ENCODE peak calls at places on chromosomes 2 and 18, in ten cellular contexts. One of them, this sample, is unnamed.

GRCh38 chr2:72948431-72948830 is 31.1 kb downstream of the EMX1 start:
- DNase-seq in skeletal muscle cell: no peak
- DNase-seq in stomach: no peak
- DNase-seq in IMR-90: no peak
- DNase-seq in BJ: no peak
- DNase-seq in AG09309: no peak
- DNase-seq in neural progenitor cell: no peak
- DNase-seq in HCT116: no peak
- DNase-seq in CD8-positive, alpha-beta T cell: no peak
- DNase-seq in bronchial epithelial cell: no peak
- DNase-seq in this sample: no peak

GRCh38 chr2:240568678-240569522 is 616 bp downstream of the RNPEPL1 start:
- DNase-seq in BJ: no peak
- DNase-seq in stomach: peak; percentile 74
- DNase-seq in HCT116: no peak
- DNase-seq in neural progenitor cell: peak; percentile 72
- DNase-seq in AG09309: no peak
- DNase-seq in bronchial epithelial cell: no peak
- DNase-seq in IMR-90: peak; percentile 64
- DNase-seq in CD8-positive, alpha-beta T cell: no peak
- DNase-seq in skeletal muscle cell: no peak
- DNase-seq in this sample: no peak

GRCh38 chr2:178530625-178531142 is 50.4 kb downstream of the PLEKHA3 start:
- DNase-seq in bronchial epithelial cell: peak; percentile 12
- DNase-seq in neural progenitor cell: no peak
- DNase-seq in stomach: no peak
- DNase-seq in skeletal muscle cell: no peak
- DNase-seq in BJ: no peak
- DNase-seq in HCT116: no peak
- DNase-seq in CD8-positive, alpha-beta T cell: no peak
- DNase-seq in AG09309: no peak
- DNase-seq in IMR-90: no peak
- DNase-seq in this sample: no peak

GRCh38 chr18:24014062-24014985 is at the start of gene TTC39C:
- DNase-seq in neural progenitor cell: peak; percentile 75
- DNase-seq in stomach: peak; percentile 67
- DNase-seq in BJ: no peak
- DNase-seq in bronchial epithelial cell: peak; percentile 53
- DNase-seq in CD8-positive, alpha-beta T cell: peak; percentile 55
- DNase-seq in skeletal muscle cell: no peak
- DNase-seq in IMR-90: peak; percentile 71
- DNase-seq in HCT116: peak; percentile 13
- DNase-seq in AG09309: no peak
- DNase-seq in this sample: no peak

GRCh38 chr2:11963966-11964365 is 217.5 kb downstream of the LPIN1 start:
- DNase-seq in IMR-90: no peak
- DNase-seq in AG09309: no peak
- DNase-seq in skeletal muscle cell: no peak
- DNase-seq in HCT116: no peak
- DNase-seq in neural progenitor cell: no peak
- DNase-seq in CD8-positive, alpha-beta T cell: no peak
- DNase-seq in bronchial epithelial cell: peak; percentile 59
- DNase-seq in BJ: no peak
- DNase-seq in stomach: no peak
- DNase-seq in this sample: no peak

GRCh38 chr2:42513252-42513918 is 19.6 kb upstream of the KCNG3 start:
- DNase-seq in IMR-90: peak; percentile 43
- DNase-seq in AG09309: peak; percentile 18
- DNase-seq in neural progenitor cell: peak; percentile 72
- DNase-seq in stomach: peak; percentile 37
- DNase-seq in BJ: peak; percentile 11
- DNase-seq in skeletal muscle cell: no peak
- DNase-seq in CD8-positive, alpha-beta T cell: no peak
- DNase-seq in bronchial epithelial cell: peak; percentile 65
- DNase-seq in HCT116: peak; percentile 57
- DNase-seq in this sample: peak; percentile 35

GRCh38 chr2:235747868-235748144 is 254.0 kb downstream of the AGAP1 start:
- DNase-seq in CD8-positive, alpha-beta T cell: no peak
- DNase-seq in skeletal muscle cell: no peak
- DNase-seq in BJ: no peak
- DNase-seq in HCT116: no peak
- DNase-seq in stomach: no peak
- DNase-seq in neural progenitor cell: no peak
- DNase-seq in bronchial epithelial cell: peak; percentile 66
- DNase-seq in AG09309: no peak
- DNase-seq in IMR-90: no peak
- DNase-seq in this sample: no peak

GRCh38 chr18:60347526-60348045 is 25.0 kb downstream of the MC4R start:
- DNase-seq in skeletal muscle cell: no peak
- DNase-seq in stomach: no peak
- DNase-seq in neural progenitor cell: no peak
- DNase-seq in HCT116: no peak
- DNase-seq in AG09309: no peak
- DNase-seq in CD8-positive, alpha-beta T cell: no peak
- DNase-seq in BJ: no peak
- DNase-seq in bronchial epithelial cell: peak; percentile 9
- DNase-seq in IMR-90: no peak
- DNase-seq in this sample: no peak

GRCh38 chr2:11765501-11765900 is 19.1 kb downstream of the LPIN1 start:
- DNase-seq in BJ: no peak
- DNase-seq in IMR-90: no peak
- DNase-seq in AG09309: no peak
- DNase-seq in bronchial epithelial cell: no peak
- DNase-seq in HCT116: no peak
- DNase-seq in CD8-positive, alpha-beta T cell: no peak
- DNase-seq in stomach: no peak
- DNase-seq in neural progenitor cell: no peak
- DNase-seq in skeletal muscle cell: no peak
- DNase-seq in this sample: no peak

GRCh38 chr18:39799010-39799409 is 2156.0 kb upstream of the PIK3C3 start:
- DNase-seq in neural progenitor cell: no peak
- DNase-seq in IMR-90: no peak
- DNase-seq in HCT116: no peak
- DNase-seq in stomach: no peak
- DNase-seq in AG09309: no peak
- DNase-seq in bronchial epithelial cell: no peak
- DNase-seq in CD8-positive, alpha-beta T cell: no peak
- DNase-seq in skeletal muscle cell: no peak
- DNase-seq in BJ: no peak
- DNase-seq in this sample: no peak

GRCh38 chr2:209579236-209579749 is 155.4 kb downstream of the MAP2 start:
- DNase-seq in IMR-90: no peak
- DNase-seq in neural progenitor cell: peak; percentile 66
- DNase-seq in BJ: no peak
- DNase-seq in AG09309: no peak
- DNase-seq in CD8-positive, alpha-beta T cell: no peak
- DNase-seq in stomach: no peak
- DNase-seq in bronchial epithelial cell: no peak
- DNase-seq in HCT116: no peak
- DNase-seq in skeletal muscle cell: no peak
- DNase-seq in this sample: no peak

GRCh38 chr2:46315103-46315890 is 18.1 kb downstream of the EPAS1 start:
- DNase-seq in skeletal muscle cell: peak; percentile 95
- DNase-seq in BJ: peak; percentile 86
- DNase-seq in stomach: peak; percentile 91
- DNase-seq in bronchial epithelial cell: peak; percentile 96
- DNase-seq in HCT116: peak; percentile 52
- DNase-seq in neural progenitor cell: no peak
- DNase-seq in AG09309: peak; percentile 87
- DNase-seq in CD8-positive, alpha-beta T cell: no peak
- DNase-seq in IMR-90: peak; percentile 95
- DNase-seq in this sample: peak; percentile 76

GRCh38 chr2:105510761-105511669 is 112.2 kb upstream of the FHL2 start:
- DNase-seq in neural progenitor cell: no peak
- DNase-seq in IMR-90: peak; percentile 50
- DNase-seq in HCT116: peak; percentile 4
- DNase-seq in CD8-positive, alpha-beta T cell: no peak
- DNase-seq in AG09309: no peak
- DNase-seq in bronchial epithelial cell: peak; percentile 67
- DNase-seq in stomach: no peak
- DNase-seq in skeletal muscle cell: no peak
- DNase-seq in BJ: no peak
- DNase-seq in this sample: no peak

GRCh38 chr2:48943436-48943835 is 187.9 kb upstream of the LHCGR start:
- DNase-seq in neural progenitor cell: no peak
- DNase-seq in skeletal muscle cell: no peak
- DNase-seq in bronchial epithelial cell: no peak
- DNase-seq in BJ: no peak
- DNase-seq in stomach: no peak
- DNase-seq in AG09309: no peak
- DNase-seq in CD8-positive, alpha-beta T cell: no peak
- DNase-seq in HCT116: no peak
- DNase-seq in IMR-90: peak; percentile 16
- DNase-seq in this sample: no peak

DNA sequence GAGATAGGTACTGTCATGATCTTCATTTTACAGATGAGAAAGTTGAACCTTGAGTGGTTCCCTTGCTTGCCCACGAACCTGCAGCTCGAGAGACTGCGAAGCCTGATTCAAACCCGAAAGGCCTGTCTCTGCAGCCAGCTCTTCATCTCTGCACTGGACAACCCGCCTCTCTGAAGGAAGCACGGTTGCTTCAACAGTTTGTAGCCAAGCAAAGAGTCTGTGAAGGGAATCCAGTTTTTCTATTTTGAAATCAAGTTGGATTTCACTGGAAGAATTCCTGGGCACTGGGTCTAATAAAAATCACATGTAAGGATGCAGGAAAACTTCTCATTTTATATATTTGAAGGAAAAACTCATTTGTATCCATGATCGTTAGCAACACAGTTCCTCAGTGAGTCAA is 21.3 kb upstream of the ICOS start:
- DNase-seq in skeletal muscle cell: no peak
- DNase-seq in CD8-positive, alpha-beta T cell: no peak
- DNase-seq in stomach: no peak
- DNase-seq in AG09309: no peak
- DNase-seq in HCT116: no peak
- DNase-seq in IMR-90: no peak
- DNase-seq in bronchial epithelial cell: no peak
- DNase-seq in BJ: no peak
- DNase-seq in neural progenitor cell: no peak
- DNase-seq in this sample: no peak
- H3K4me3 ChIP-seq in skeletal muscle cell: no peak overlapping the region
- H3K4me3 ChIP-seq in CD8-positive, alpha-beta T cell: no peak overlapping the region
- H3K4me3 ChIP-seq in stomach: no peak overlapping the region
- H3K4me3 ChIP-seq in AG09309: peak overlapping the region; percentile 32
- H3K4me3 ChIP-seq in HCT116: no peak overlapping the region
- H3K4me3 ChIP-seq in IMR-90: no peak overlapping the region
- H3K4me3 ChIP-seq in bronchial epithelial cell: no peak overlapping the region
- H3K4me3 ChIP-seq in BJ: no peak overlapping the region
- H3K4me3 ChIP-seq in neural progenitor cell: no peak overlapping the region
- H3K4me3 ChIP-seq in this sample: no peak overlapping the region

GRCh38 chr18:68721681-68722583 is 7.0 kb upstream of the TMX3 start:
- DNase-seq in CD8-positive, alpha-beta T cell: no peak
- DNase-seq in HCT116: no peak
- DNase-seq in stomach: no peak
- DNase-seq in BJ: no peak
- DNase-seq in AG09309: no peak
- DNase-seq in skeletal muscle cell: no peak
- DNase-seq in bronchial epithelial cell: no peak
- DNase-seq in IMR-90: no peak
- DNase-seq in neural progenitor cell: no peak
- DNase-seq in this sample: no peak
- H3K4me3 ChIP-seq in CD8-positive, alpha-beta T cell: peak overlapping the region; percentile 18
- H3K4me3 ChIP-seq in HCT116: no peak overlapping the region
- H3K4me3 ChIP-seq in stomach: peak overlapping the region; percentile 9
- H3K4me3 ChIP-seq in BJ: no peak overlapping the region
- H3K4me3 ChIP-seq in AG09309: peak overlapping the region; percentile 29
- H3K4me3 ChIP-seq in skeletal muscle cell: no peak overlapping the region
- H3K4me3 ChIP-seq in bronchial epithelial cell: no peak overlapping the region
- H3K4me3 ChIP-seq in IMR-90: peak overlapping the region; percentile 23
- H3K4me3 ChIP-seq in neural progenitor cell: no peak overlapping the region
- H3K4me3 ChIP-seq in this sample: no peak overlapping the region

GRCh38 chr18:34923911-34924310 is 117.3 kb upstream of the MAPRE2 start:
- DNase-seq in bronchial epithelial cell: no peak
- DNase-seq in HCT116: no peak
- DNase-seq in skeletal muscle cell: no peak
- DNase-seq in AG09309: no peak
- DNase-seq in stomach: no peak
- DNase-seq in CD8-positive, alpha-beta T cell: no peak
- DNase-seq in IMR-90: no peak
- DNase-seq in BJ: no peak
- DNase-seq in neural progenitor cell: no peak
- DNase-seq in this sample: no peak
- H3K4me3 ChIP-seq in bronchial epithelial cell: no peak overlapping the region
- H3K4me3 ChIP-seq in HCT116: no peak overlapping the region
- H3K4me3 ChIP-seq in skeletal muscle cell: no peak overlapping the region
- H3K4me3 ChIP-seq in AG09309: no peak overlapping the region
- H3K4me3 ChIP-seq in stomach: no peak overlapping the region
- H3K4me3 ChIP-seq in CD8-positive, alpha-beta T cell: no peak overlapping the region
- H3K4me3 ChIP-seq in IMR-90: no peak overlapping the region
- H3K4me3 ChIP-seq in BJ: no peak overlapping the region
- H3K4me3 ChIP-seq in neural progenitor cell: no peak overlapping the region
- H3K4me3 ChIP-seq in this sample: no peak overlapping the region

GRCh38 chr2:233083782-233084181 is 23.6 kb downstream of the INPP5D start:
- DNase-seq in neural progenitor cell: no peak
- DNase-seq in HCT116: no peak
- DNase-seq in BJ: no peak
- DNase-seq in skeletal muscle cell: no peak
- DNase-seq in CD8-positive, alpha-beta T cell: no peak
- DNase-seq in IMR-90: no peak
- DNase-seq in stomach: no peak
- DNase-seq in AG09309: no peak
- DNase-seq in bronchial epithelial cell: no peak
- DNase-seq in this sample: no peak

GRCh38 chr2:233084488-233084887 is 24.3 kb downstream of the INPP5D start:
- DNase-seq in BJ: no peak
- DNase-seq in skeletal muscle cell: no peak
- DNase-seq in IMR-90: no peak
- DNase-seq in AG09309: no peak
- DNase-seq in CD8-positive, alpha-beta T cell: no peak
- DNase-seq in stomach: peak; percentile 56
- DNase-seq in bronchial epithelial cell: no peak
- DNase-seq in HCT116: no peak
- DNase-seq in neural progenitor cell: peak; percentile 24
- DNase-seq in this sample: no peak

GRCh38 chr2:233085037-233085838 is 25.1 kb downstream of the INPP5D start:
- DNase-seq in stomach: no peak
- DNase-seq in skeletal muscle cell: no peak
- DNase-seq in CD8-positive, alpha-beta T cell: no peak
- DNase-seq in BJ: no peak
- DNase-seq in bronchial epithelial cell: no peak
- DNase-seq in neural progenitor cell: peak; percentile 86
- DNase-seq in HCT116: no peak
- DNase-seq in IMR-90: no peak
- DNase-seq in AG09309: no peak
- DNase-seq in this sample: no peak

GRCh38 chr2:233087725-233088124 is 27.6 kb downstream of the INPP5D start:
- DNase-seq in BJ: no peak
- DNase-seq in neural progenitor cell: no peak
- DNase-seq in IMR-90: no peak
- DNase-seq in AG09309: no peak
- DNase-seq in stomach: peak; percentile 4
- DNase-seq in bronchial epithelial cell: no peak
- DNase-seq in HCT116: no peak
- DNase-seq in skeletal muscle cell: no peak
- DNase-seq in CD8-positive, alpha-beta T cell: no peak
- DNase-seq in this sample: no peak

DNA sequence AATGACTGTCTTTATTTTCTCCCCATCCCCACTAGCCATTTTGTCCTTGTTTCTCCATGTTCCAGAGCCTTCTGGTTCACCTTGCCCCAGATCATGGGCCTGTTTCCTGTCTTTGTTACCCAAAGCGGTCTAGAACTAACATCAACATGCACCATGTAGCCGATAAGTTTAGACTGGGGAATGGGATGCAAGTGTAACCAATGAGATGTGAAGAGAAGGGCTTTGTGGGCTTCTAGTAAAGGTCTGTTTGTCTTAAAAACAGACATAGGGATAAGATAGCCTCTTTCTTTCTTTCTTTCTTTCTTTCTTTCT is 25.7 kb downstream of the INPP5D start:
- DNase-seq in IMR-90: no peak
- DNase-seq in bronchial epithelial cell: no peak
- DNase-seq in AG09309: no peak
- DNase-seq in BJ: no peak
- DNase-seq in CD8-positive, alpha-beta T cell: no peak
- DNase-seq in skeletal muscle cell: no peak
- DNase-seq in neural progenitor cell: no peak
- DNase-seq in stomach: no peak
- DNase-seq in HCT116: no peak
- DNase-seq in this sample: no peak
- H3K4me3 ChIP-seq in IMR-90: no peak overlapping the region
- H3K4me3 ChIP-seq in bronchial epithelial cell: no peak overlapping the region
- H3K4me3 ChIP-seq in AG09309: no peak overlapping the region
- H3K4me3 ChIP-seq in BJ: no peak overlapping the region
- H3K4me3 ChIP-seq in CD8-positive, alpha-beta T cell: no peak overlapping the region
- H3K4me3 ChIP-seq in skeletal muscle cell: no peak overlapping the region
- H3K4me3 ChIP-seq in neural progenitor cell: no peak overlapping the region
- H3K4me3 ChIP-seq in stomach: no peak overlapping the region
- H3K4me3 ChIP-seq in HCT116: no peak overlapping the region
- H3K4me3 ChIP-seq in this sample: no peak overlapping the region

This sample was measured in HFF-Myc.